ENCODE peak calls at places on chromosome 12, in five cellular contexts. One of them, this sample, is unnamed.

GRCh38 chr12:124588689-124589318 is 21.4 kb upstream of the NCOR2 start:
- DNase-seq in CD8-positive, alpha-beta memory T cell: no peak
- DNase-seq in iris pigment epithelial cell: peak; percentile 82
- DNase-seq in GM04503: peak; percentile 25
- DNase-seq in left lung: peak; percentile 67
- DNase-seq in this sample: peak; percentile 60

GRCh38 chr12:24960222-24960855 is 11.4 kb upstream of the BCAT1 start:
- DNase-seq in CD8-positive, alpha-beta memory T cell: no peak
- DNase-seq in iris pigment epithelial cell: peak; percentile 75
- DNase-seq in GM04503: peak; percentile 12
- DNase-seq in left lung: no peak
- DNase-seq in this sample: peak; percentile 71

GRCh38 chr12:10016881-10017280 is 6.5 kb downstream of the CLEC12B start:
- DNase-seq in CD8-positive, alpha-beta memory T cell: no peak
- DNase-seq in iris pigment epithelial cell: peak; percentile 36
- DNase-seq in GM04503: no peak
- DNase-seq in left lung: no peak
- DNase-seq in this sample: no peak

GRCh38 chr12:124715121-124715990 is 147.9 kb upstream of the NCOR2 start:
- DNase-seq in CD8-positive, alpha-beta memory T cell: no peak
- DNase-seq in iris pigment epithelial cell: peak; percentile 44
- DNase-seq in GM04503: no peak
- DNase-seq in left lung: no peak
- DNase-seq in this sample: no peak

GRCh38 chr12:110778801-110779577 is 36.3 kb upstream of the PPP1CC start:
- DNase-seq in CD8-positive, alpha-beta memory T cell: no peak
- DNase-seq in iris pigment epithelial cell: no peak
- DNase-seq in GM04503: no peak
- DNase-seq in left lung: no peak
- DNase-seq in this sample: no peak

GRCh38 chr12:16467304-16467703 is 119.9 kb downstream of the MGST1 start:
- DNase-seq in CD8-positive, alpha-beta memory T cell: no peak
- DNase-seq in iris pigment epithelial cell: no peak
- DNase-seq in GM04503: no peak
- DNase-seq in left lung: no peak
- DNase-seq in this sample: no peak

GRCh38 chr12:132319991-132320570 is 9.3 kb downstream of the GALNT9 start:
- DNase-seq in CD8-positive, alpha-beta memory T cell: no peak
- DNase-seq in iris pigment epithelial cell: no peak
- DNase-seq in GM04503: no peak
- DNase-seq in left lung: no peak
- DNase-seq in this sample: no peak

GRCh38 chr12:69789351-69789750 is 35.7 kb upstream of the MYRFL start:
- DNase-seq in CD8-positive, alpha-beta memory T cell: no peak
- DNase-seq in iris pigment epithelial cell: no peak
- DNase-seq in GM04503: no peak
- DNase-seq in left lung: no peak
- DNase-seq in this sample: no peak

GRCh38 chr12:7068240-7068993 is 7.9 kb downstream of the C1S start:
- DNase-seq in CD8-positive, alpha-beta memory T cell: no peak
- DNase-seq in iris pigment epithelial cell: peak; percentile 63
- DNase-seq in GM04503: no peak
- DNase-seq in left lung: no peak
- DNase-seq in this sample: no peak

GRCh38 chr12:2412305-2412643 is 359.5 kb downstream of the CACNA1C start:
- DNase-seq in CD8-positive, alpha-beta memory T cell: no peak
- DNase-seq in iris pigment epithelial cell: no peak
- DNase-seq in GM04503: no peak
- DNase-seq in left lung: no peak
- DNase-seq in this sample: no peak

GRCh38 chr12:52370906-52371608 is 3.8 kb upstream of the KRT85 start:
- DNase-seq in CD8-positive, alpha-beta memory T cell: no peak
- DNase-seq in iris pigment epithelial cell: peak; percentile 28
- DNase-seq in GM04503: peak; percentile 70
- DNase-seq in left lung: peak; percentile 53
- DNase-seq in this sample: no peak

GRCh38 chr12:80565276-80565675 is 121.2 kb downstream of the PTPRQ start:
- DNase-seq in CD8-positive, alpha-beta memory T cell: no peak
- DNase-seq in iris pigment epithelial cell: peak; percentile 85
- DNase-seq in GM04503: no peak
- DNase-seq in left lung: no peak
- DNase-seq in this sample: no peak

GRCh38 chr12:2924019-2924418 is 33.3 kb downstream of the TULP3 start:
- DNase-seq in CD8-positive, alpha-beta memory T cell: no peak
- DNase-seq in iris pigment epithelial cell: peak; percentile 86
- DNase-seq in GM04503: no peak
- DNase-seq in left lung: no peak
- DNase-seq in this sample: no peak

GRCh38 chr12:108583971-108584370 is 13.9 kb downstream of the TMEM119 start:
- DNase-seq in CD8-positive, alpha-beta memory T cell: no peak
- DNase-seq in iris pigment epithelial cell: no peak
- DNase-seq in GM04503: no peak
- DNase-seq in left lung: no peak
- DNase-seq in this sample: no peak

GRCh38 chr12:121783771-121784170 is 9.7 kb downstream of the RHOF start:
- DNase-seq in CD8-positive, alpha-beta memory T cell: no peak
- DNase-seq in iris pigment epithelial cell: no peak
- DNase-seq in GM04503: no peak
- DNase-seq in left lung: no peak
- DNase-seq in this sample: peak; percentile 48

GRCh38 chr12:74499192-74499591 is 38.4 kb upstream of the ATXN7L3B start:
- DNase-seq in CD8-positive, alpha-beta memory T cell: no peak
- DNase-seq in iris pigment epithelial cell: no peak
- DNase-seq in GM04503: no peak
- DNase-seq in left lung: no peak
- DNase-seq in this sample: no peak

GRCh38 chr12:16347391-16348298 is at the start of gene MGST1:
- DNase-seq in CD8-positive, alpha-beta memory T cell: no peak
- DNase-seq in iris pigment epithelial cell: peak; percentile 70
- DNase-seq in GM04503: no peak
- DNase-seq in left lung: peak; percentile 82
- DNase-seq in this sample: no peak

GRCh38 chr12:130137141-130138018 is 24.9 kb upstream of the FZD10 start:
- DNase-seq in CD8-positive, alpha-beta memory T cell: no peak
- DNase-seq in iris pigment epithelial cell: no peak
- DNase-seq in GM04503: no peak
- DNase-seq in left lung: no peak
- DNase-seq in this sample: no peak

GRCh38 chr12:45669093-45669492 is 60.4 kb upstream of the ARID2 start:
- DNase-seq in CD8-positive, alpha-beta memory T cell: peak; percentile 21
- DNase-seq in iris pigment epithelial cell: peak; percentile 78
- DNase-seq in GM04503: no peak
- DNase-seq in left lung: no peak
- DNase-seq in this sample: no peak

GRCh38 chr12:25585021-25585523 is 32.0 kb upstream of the LMNTD1 start:
- DNase-seq in CD8-positive, alpha-beta memory T cell: no peak
- DNase-seq in iris pigment epithelial cell: peak; percentile 92
- DNase-seq in GM04503: peak; percentile 12
- DNase-seq in left lung: no peak
- DNase-seq in this sample: no peak